ENCODE peak calls at places on chromosomes 13 and 19, in ten cellular contexts. J, S, G, F, C, A, B, M, O and Z are unnamed samples. For H3K4me1, the result is how much of the 10 kb centered on the place peaks cover.

GRCh38 chr13:101452519-101453485 is at the start of gene ITGBL1:
- DNase-seq in J (no peak), S (peak), G (peak), F (no peak), C (peak), A (peak), B (no peak), M (no peak), O (peak), Z (no peak)

GRCh38 chr13:37134411-37135041 is 29.1 kb upstream of the CSNK1A1L start:
- DNase-seq in J (no peak), S (no peak), G (no peak), F (peak), C (no peak), A (peak), B (no peak), M (no peak), O (no peak), Z (no peak)

GRCh38 chr13:27619711-27620376 is 485 bp downstream of the LNX2 start:
- DNase-seq in J (no peak), S (peak), G (peak), F (no peak), C (peak), A (peak), B (peak), M (peak), O (peak), Z (no peak)

GRCh38 chr13:50884270-50884669 is 25.3 kb upstream of the RNASEH2B start:
- DNase-seq in J (no peak), S (no peak), G (no peak), F (no peak), C (no peak), A (no peak), B (no peak), M (no peak), O (no peak), Z (no peak)

GRCh38 chr19:1471514-1472107 is 7.4 kb downstream of the C19orf25 start:
- DNase-seq in J (no peak), S (no peak), G (no peak), F (no peak), C (no peak), A (no peak), B (no peak), M (no peak), O (peak), Z (no peak)

GRCh38 chr13:97030705-97031452 is 36.6 kb upstream of the OXGR1 start:
- DNase-seq in J (no peak), S (no peak), G (no peak), F (no peak), C (no peak), A (peak), B (no peak), M (no peak), O (no peak), Z (peak)

GRCh38 chr13:100306042-100306441 is 217.1 kb downstream of the PCCA start:
- DNase-seq in J (no peak), S (no peak), G (no peak), F (no peak), C (no peak), A (no peak), B (no peak), M (no peak), O (no peak), Z (no peak)

GRCh38 chr19:35342430-35342829 is 5.3 kb upstream of the FFAR1 start:
- DNase-seq in J (no peak), S (no peak), G (no peak), F (no peak), C (no peak), A (no peak), B (no peak), M (no peak), O (no peak), Z (no peak)

GRCh38 chr13:98239156-98240076 is 62.3 kb upstream of the RNF113B start:
- DNase-seq in J (no peak), S (no peak), G (no peak), F (no peak), C (no peak), A (no peak), B (no peak), M (no peak), O (no peak), Z (no peak)

GRCh38 chr13:52832268-52832667 is 16.2 kb downstream of the PCDH8 start:
- DNase-seq in J (no peak), S (no peak), G (no peak), F (no peak), C (no peak), A (no peak), B (no peak), M (no peak), O (no peak), Z (no peak)

GRCh38 chr13:20024706-20025105 is 66.2 kb downstream of the ZMYM2 start:
- DNase-seq in J (no peak), S (no peak), G (no peak), F (no peak), C (no peak), A (no peak), B (no peak), M (no peak), O (no peak), Z (no peak)

GRCh38 chr19:58217607-58218391 is 10.9 kb upstream of the ZNF544 start:
- DNase-seq in J (no peak), S (no peak), G (no peak), F (no peak), C (no peak), A (no peak), B (no peak), M (no peak), O (no peak), Z (no peak)

GRCh38 chr19:5407356-5407755 is 47.9 kb upstream of the ZNRF4 start:
- DNase-seq in J (no peak), S (no peak), G (no peak), F (no peak), C (no peak), A (peak), B (no peak), M (no peak), O (no peak), Z (no peak)

GRCh38 chr13:105572401-105572800 is 963.1 kb downstream of the EFNB2 start:
- DNase-seq in J (no peak), S (no peak), G (no peak), F (no peak), C (no peak), A (no peak), B (no peak), M (no peak), O (no peak), Z (no peak)

GRCh38 chr19:54218960-54219661 is 3.7 kb downstream of the LILRB3 start:
- DNase-seq in J (no peak), S (no peak), G (no peak), F (no peak), C (no peak), A (no peak), B (no peak), M (no peak), O (no peak), Z (no peak)

GRCh38 chr19:7795555-7796161 is 32.6 kb downstream of the CLEC4M start:
- DNase-seq in J (no peak), S (no peak), G (no peak), F (no peak), C (no peak), A (peak), B (no peak), M (no peak), O (no peak), Z (no peak)

GRCh38 chr19:16594681-16595091 is 22.5 kb upstream of the SLC35E1 start:
- DNase-seq in J (no peak), S (no peak), G (no peak), F (no peak), C (no peak), A (no peak), B (no peak), M (no peak), O (no peak), Z (no peak)

GRCh38 chr19:49689133-49690072 is at the start of gene ADM5:
- DNase-seq in J (no peak), S (peak), G (no peak), F (no peak), C (no peak), A (no peak), B (no peak), M (no peak), O (peak), Z (no peak)
- TF ChIP-seq CTCF in J (peak), S (peak), G (peak), F (peak), C (peak), A (peak), B (peak), M (no peak), O (peak), Z (peak)

GRCh38 chr19:33377586-33378475 is 4.3 kb downstream of the CEBPG start:
- DNase-seq in J (no peak), S (no peak), G (no peak), F (no peak), C (no peak), A (no peak), B (no peak), M (no peak), O (no peak), Z (no peak)

GRCh38 chr19:33381101-33381500 is 7.6 kb downstream of the CEBPG start:
- DNase-seq in J (no peak), S (no peak), G (no peak), F (no peak), C (no peak), A (no peak), B (no peak), M (no peak), O (no peak), Z (no peak)

GRCh38 chr19:33382006-33382405 is 8.5 kb downstream of the CEBPG start:
- DNase-seq in J (no peak), S (no peak), G (no peak), F (no peak), C (no peak), A (no peak), B (no peak), M (no peak), O (no peak), Z (no peak)

GRCh38 chr19:33376931-33377557 is 3.5 kb downstream of the CEBPG start:
- DNase-seq in J (no peak), S (no peak), G (no peak), F (no peak), C (no peak), A (no peak), B (no peak), M (no peak), O (no peak), Z (peak)

DNA sequence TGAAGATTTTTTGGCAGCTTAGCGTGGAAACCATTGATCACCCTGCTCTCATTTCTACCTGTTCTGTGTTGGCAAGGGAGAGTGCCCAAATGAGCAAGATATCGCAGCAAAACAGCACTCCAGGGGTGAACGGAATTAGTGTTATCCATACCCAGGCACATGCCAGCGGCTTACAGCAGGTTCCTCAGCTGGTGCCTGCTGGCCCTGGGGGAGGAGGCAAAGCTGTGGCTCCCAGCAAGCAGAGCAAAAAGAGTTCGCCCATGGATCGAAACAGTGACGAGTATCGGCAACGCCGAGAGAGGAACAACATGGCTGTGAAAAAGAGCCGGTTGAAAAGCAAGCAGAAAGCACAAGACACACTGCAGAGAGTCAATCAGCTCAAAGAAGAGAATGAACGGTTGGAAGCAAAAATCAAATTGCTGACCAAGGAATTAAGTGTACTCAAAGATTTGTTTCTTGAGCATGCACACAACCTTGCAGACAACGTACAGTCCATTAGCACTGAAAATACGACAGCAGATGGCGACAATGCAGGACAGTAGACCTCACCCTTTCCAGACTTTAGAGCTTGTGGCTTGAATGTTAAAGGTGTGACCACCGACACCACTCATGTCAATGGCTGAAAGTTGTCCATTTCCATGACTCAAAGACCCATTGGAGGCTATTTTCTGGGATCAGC is 5.8 kb downstream of the CEBPG start:
- DNase-seq in J (no peak), S (no peak), G (no peak), F (no peak), C (no peak), A (no peak), B (no peak), M (no peak), O (no peak), Z (no peak)
- H3K4me1 ChIP-seq in J (under half), S (under half), G (under half), F (under half), C (under half), A (under half), B (under half), M (under half), O (half or more), Z (under half)

GRCh38 chr19:30073152-30074000 is 131.3 kb downstream of the URI1 start:
- DNase-seq in J (no peak), S (peak), G (peak), F (no peak), C (peak), A (no peak), B (peak), M (no peak), O (peak), Z (no peak)
- TF ChIP-seq CTCF in J (no peak), S (no peak), G (no peak), F (no peak), C (no peak), A (no peak), B (no peak), M (no peak), O (no peak), Z (no peak)

DNA sequence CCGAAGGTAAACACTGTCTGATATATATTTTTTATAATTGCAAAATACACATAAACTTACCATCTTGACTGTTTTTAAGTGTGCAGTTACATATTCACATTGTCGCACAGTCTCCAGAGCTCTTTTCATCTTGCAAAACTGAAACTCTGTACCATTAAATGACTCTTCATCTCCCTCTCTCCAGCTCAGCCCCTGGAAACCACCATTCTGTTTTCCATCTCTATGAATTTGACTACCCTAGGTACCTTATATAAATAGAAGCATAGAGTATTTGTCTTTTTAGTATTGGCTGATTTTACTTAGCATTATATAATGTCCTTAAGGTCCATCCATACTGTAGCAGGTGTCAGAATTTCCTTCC is 45.8 kb downstream of the LRCH1 start:
- DNase-seq in J (no peak), S (no peak), G (no peak), F (no peak), C (no peak), A (no peak), B (no peak), M (no peak), O (no peak), Z (no peak)
- H3K4me1 ChIP-seq in J (under half), S (half or more), G (half or more), F (under half), C (half or more), A (under half), B (under half), M (under half), O (under half), Z (under half)

GRCh38 chr19:15252398-15253018 is 20.3 kb upstream of the EPHX3 start:
- DNase-seq in J (no peak), S (no peak), G (peak), F (peak), C (peak), A (peak), B (no peak), M (no peak), O (peak), Z (no peak)
- TF ChIP-seq CTCF in J (peak), S (peak), G (peak), F (no peak), C (peak), A (peak), B (no peak), M (peak), O (peak), Z (peak)

GRCh38 chr19:9860407-9860806 is 25.3 kb downstream of the PIN1 start:
- DNase-seq in J (no peak), S (no peak), G (no peak), F (no peak), C (no peak), A (no peak), B (no peak), M (no peak), O (no peak), Z (no peak)

GRCh38 chr19:9857076-9857721 is 22.1 kb downstream of the PIN1 start:
- DNase-seq in J (no peak), S (no peak), G (no peak), F (no peak), C (no peak), A (no peak), B (no peak), M (no peak), O (no peak), Z (no peak)

GRCh38 chr19:9858766-9859165 is 23.6 kb downstream of the PIN1 start:
- DNase-seq in J (no peak), S (no peak), G (no peak), F (no peak), C (no peak), A (no peak), B (no peak), M (no peak), O (no peak), Z (no peak)

GRCh38 chr19:9856609-9857008 is 21.5 kb downstream of the PIN1 start:
- DNase-seq in J (no peak), S (no peak), G (no peak), F (no peak), C (no peak), A (no peak), B (no peak), M (no peak), O (no peak), Z (no peak)

GRCh38 chr19:9857920-9858746 is 23.0 kb downstream of the PIN1 start:
- DNase-seq in J (no peak), S (no peak), G (no peak), F (no peak), C (no peak), A (no peak), B (no peak), M (no peak), O (no peak), Z (no peak)
- H3K4me1 ChIP-seq in J (under half), S (under half), G (under half), F (under half), C (under half), A (under half), B (under half), M (under half), O (under half), Z (under half)

DNA sequence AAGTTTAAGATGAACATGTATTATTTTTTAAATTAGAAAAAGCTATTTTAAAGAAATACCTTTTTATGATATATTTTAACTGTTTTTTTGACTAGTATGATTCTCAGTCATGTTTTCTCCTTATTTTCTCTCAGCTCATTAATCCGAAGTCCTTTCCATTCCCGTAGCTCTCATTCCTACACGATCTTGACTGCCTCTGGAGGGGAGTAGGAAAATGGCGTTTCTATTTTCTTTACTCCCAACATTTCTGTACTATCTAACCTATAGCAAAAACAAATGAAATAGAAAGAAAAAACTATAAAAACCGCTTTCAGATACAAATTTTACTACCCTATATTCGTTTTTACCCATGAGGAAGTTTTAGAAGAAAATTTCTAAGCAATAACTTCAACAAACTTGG is 343.8 kb downstream of the RBM26 start:
- DNase-seq in J (no peak), S (no peak), G (no peak), F (no peak), C (no peak), A (no peak), B (no peak), M (no peak), O (no peak), Z (no peak)
- TF ChIP-seq CTCF in J (no peak), S (no peak), G (no peak), F (no peak), C (no peak), A (no peak), B (no peak), M (no peak), O (no peak), Z (no peak)

DNA sequence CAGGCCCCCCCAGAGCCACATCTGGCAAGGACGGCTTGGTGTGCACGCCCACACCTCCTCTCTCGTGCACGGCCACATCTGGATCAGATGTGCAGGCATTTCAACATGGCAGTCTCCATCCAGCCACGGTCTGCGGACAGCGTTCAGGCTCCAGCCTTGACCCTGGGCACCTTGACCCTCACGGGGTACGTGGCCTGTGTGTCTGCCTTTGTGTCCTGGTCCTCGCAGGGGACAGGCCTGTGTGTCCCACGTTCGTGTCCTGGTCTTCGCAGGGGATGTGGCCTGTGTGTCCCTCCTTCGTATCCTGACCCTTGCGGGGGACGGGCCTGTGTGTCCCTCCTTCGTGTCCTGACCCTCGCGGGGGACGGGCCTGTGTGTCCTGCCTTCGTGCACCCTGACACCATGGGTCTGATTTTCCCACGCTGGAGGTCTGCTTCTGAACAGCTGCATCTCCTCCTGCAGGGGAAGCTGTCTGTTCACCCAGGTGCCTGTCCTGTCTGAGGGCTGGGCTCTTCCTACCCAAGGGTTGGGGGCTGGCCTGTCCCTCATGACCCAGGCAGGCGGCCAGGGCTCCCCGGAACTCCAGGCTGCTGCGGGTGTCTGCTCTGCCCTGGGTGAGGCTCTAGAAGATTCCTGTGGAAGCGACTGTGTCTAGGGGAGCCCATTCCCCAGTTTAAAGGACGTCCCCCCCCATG is 25.3 kb downstream of the RASA3 start:
- DNase-seq in J (no peak), S (peak), G (peak), F (peak), C (peak), A (no peak), B (peak), M (no peak), O (peak), Z (no peak)
- H3K4me1 ChIP-seq in J (under half), S (under half), G (under half), F (under half), C (under half), A (half or more), B (under half), M (under half), O (half or more), Z (under half)